ENCODE peak calls at places on chromosome 16, in six cellular contexts. C is endodermal cell, V is cardiac muscle cell, E is left ventricle myocardium inferior, Y is upper lobe of right lung, H is pancreas. L is an unnamed sample.

GRCh38 chr16:72282338-72282737 is 110.4 kb upstream of the PMFBP1 start:
- DNase-seq in C (no peak), V (no peak), E (no peak), Y (no peak), H (no peak), L (no peak)

GRCh38 chr16:83901101-83901500 is 2.2 kb downstream of the MLYCD start:
- DNase-seq in C (no peak), V (no peak), E (no peak), Y (no peak), H (no peak), L (no peak)

GRCh38 chr16:48561960-48562393 is 48.0 kb downstream of the N4BP1 start:
- DNase-seq in C (no peak), V (peak; percentile 31), E (no peak), Y (no peak), H (no peak), L (no peak)

GRCh38 chr16:9370071-9370491 is 278.6 kb downstream of the HAPSTR1 start:
- DNase-seq in C (peak; percentile 72), V (no peak), E (peak; percentile 69), Y (no peak), H (no peak), L (no peak)

GRCh38 chr16:73019456-73020362 is 28.2 kb downstream of the ZFHX3 start:
- DNase-seq in C (peak; percentile 35), V (peak; percentile 88), E (no peak), Y (peak; percentile 38), H (no peak), L (peak; percentile 82)

GRCh38 chr16:14301150-14302030 is 230.3 kb downstream of the MRTFB start:
- DNase-seq in C (peak; percentile 74), V (peak; percentile 36), E (no peak), Y (peak; percentile 69), H (peak; percentile 70), L (no peak)

GRCh38 chr16:61214780-61215179 is 821.5 kb downstream of the CDH8 start:
- DNase-seq in C (no peak), V (no peak), E (no peak), Y (no peak), H (no peak), L (no peak)

GRCh38 chr16:27308792-27309191 is 5.0 kb upstream of the IL4R start:
- DNase-seq in C (no peak), V (no peak), E (no peak), Y (no peak), H (no peak), L (no peak)

GRCh38 chr16:16940351-16940750 is 530.4 kb downstream of the XYLT1 start:
- DNase-seq in C (no peak), V (no peak), E (no peak), Y (no peak), H (no peak), L (no peak)

GRCh38 chr16:67718668-67719047 is 458 bp downstream of the GFOD2 start:
- DNase-seq in C (no peak), V (no peak), E (no peak), Y (no peak), H (no peak), L (no peak)

GRCh38 chr16:31298958-31299357 is 39.2 kb downstream of the ITGAM start:
- DNase-seq in C (no peak), V (peak; percentile 4), E (no peak), Y (no peak), H (no peak), L (no peak)

GRCh38 chr16:21300309-21301167 is 22.4 kb upstream of the CRYM start:
- DNase-seq in C (peak; percentile 95), V (peak; percentile 100), E (peak; percentile 87), Y (peak; percentile 90), H (peak; percentile 97), L (peak; percentile 99)

GRCh38 chr16:12317856-12318591 is 341.5 kb downstream of the SNX29 start:
- DNase-seq in C (no peak), V (no peak), E (no peak), Y (no peak), H (no peak), L (no peak)
- H3K4me3 ChIP-seq in C (no peak overlapping the region), V (no peak overlapping the region), E (no peak overlapping the region), Y (no peak overlapping the region), H (no peak overlapping the region), L (no peak overlapping the region)

GRCh38 chr16:85199069-85199725 is 86.9 kb upstream of the CIBAR2 start:
- DNase-seq in C (no peak), V (no peak), E (no peak), Y (no peak), H (no peak), L (no peak)
- H3K4me3 ChIP-seq in C (no peak overlapping the region), V (no peak overlapping the region), E (no peak overlapping the region), Y (no peak overlapping the region), H (no peak overlapping the region), L (no peak overlapping the region)

GRCh38 chr16:69852815-69853214 is 90.7 kb downstream of the WWP2 start:
- DNase-seq in C (no peak), V (no peak), E (no peak), Y (no peak), H (no peak), L (no peak)

GRCh38 chr16:69847643-69848042 is 85.5 kb downstream of the WWP2 start:
- DNase-seq in C (no peak), V (no peak), E (no peak), Y (no peak), H (no peak), L (no peak)

GRCh38 chr16:69845181-69845580 is 83.0 kb downstream of the WWP2 start:
- DNase-seq in C (no peak), V (no peak), E (no peak), Y (no peak), H (no peak), L (no peak)

GRCh38 chr16:69851491-69852240 is 89.5 kb downstream of the WWP2 start:
- DNase-seq in C (no peak), V (peak; percentile 19), E (no peak), Y (no peak), H (no peak), L (no peak)

GRCh38 chr16:69848635-69849545 is 86.8 kb downstream of the WWP2 start:
- DNase-seq in C (no peak), V (peak; percentile 91), E (peak; percentile 86), Y (peak; percentile 65), H (peak; percentile 87), L (peak; percentile 83)
- H3K4me3 ChIP-seq in C (no peak overlapping the region), V (no peak overlapping the region), E (peak overlapping the region; percentile 49), Y (no peak overlapping the region), H (no peak overlapping the region), L (peak overlapping the region; percentile 1)

GRCh38 chr16:80804451-80805383 is at the start of gene CDYL2:
- DNase-seq in C (peak; percentile 64), V (peak; percentile 53), E (peak; percentile 48), Y (peak; percentile 79), H (peak; percentile 34), L (no peak)

GRCh38 chr16:80802129-80802528 is 2.3 kb downstream of the CDYL2 start:
- DNase-seq in C (no peak), V (no peak), E (no peak), Y (no peak), H (no peak), L (no peak)

GRCh38 chr16:80802902-80803301 is 1.5 kb downstream of the CDYL2 start:
- DNase-seq in C (peak; percentile 42), V (no peak), E (no peak), Y (no peak), H (no peak), L (no peak)

GRCh38 chr16:80803341-80804060 is 897 bp downstream of the CDYL2 start:
- DNase-seq in C (peak; percentile 81), V (peak; percentile 25), E (peak; percentile 29), Y (peak; percentile 78), H (peak; percentile 32), L (no peak)

GRCh38 chr16:80804061-80804450 is 342 bp downstream of the CDYL2 start:
- DNase-seq in C (peak; percentile 75), V (peak; percentile 76), E (peak; percentile 43), Y (peak; percentile 85), H (peak; percentile 58), L (peak; percentile 39)
- H3K4me3 ChIP-seq in C (no peak overlapping the region), V (peak overlapping the region; percentile 89), E (peak overlapping the region; percentile 71), Y (peak overlapping the region; percentile 60), H (peak overlapping the region; percentile 44), L (peak overlapping the region; percentile 67)

DNA sequence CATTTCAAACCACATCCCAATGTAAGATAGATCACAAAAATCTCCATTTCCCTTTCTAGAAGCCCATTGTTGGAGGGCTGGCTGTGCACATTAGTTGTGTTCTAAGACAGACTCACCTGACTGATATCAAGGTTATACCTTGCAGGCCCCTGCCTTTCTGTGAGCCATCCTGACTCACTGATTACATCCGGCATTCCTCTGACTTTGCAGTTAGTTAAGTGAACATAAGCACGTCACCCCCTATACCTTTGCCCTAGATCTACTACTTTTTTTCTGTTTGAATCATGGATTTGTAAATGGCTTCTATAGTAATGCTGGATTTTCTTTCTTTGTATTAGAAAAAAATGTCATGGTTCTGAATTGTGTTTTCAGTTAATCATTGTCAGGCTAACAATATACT is 78.3 kb downstream of the TANGO6 start:
- DNase-seq in C (no peak), V (peak; percentile 46), E (no peak), Y (no peak), H (peak; percentile 21), L (no peak)
- H3K4me3 ChIP-seq in C (no peak overlapping the region), V (no peak overlapping the region), E (no peak overlapping the region), Y (no peak overlapping the region), H (no peak overlapping the region), L (no peak overlapping the region)